ENCODE peak calls at places on chromosomes 13 and 19, in nine cellular contexts. One of them, this sample, is unnamed.

GRCh38 chr13:45511310-45512147 is 46.8 kb downstream of the COG3 start:
- DNase-seq in uterus: peak; percentile 24
- DNase-seq in PC-3: peak; percentile 77
- DNase-seq in hepatocyte: peak; percentile 80
- DNase-seq in kidney: no peak
- DNase-seq in IMR-90: peak; percentile 83
- DNase-seq in right lobe of liver: no peak
- DNase-seq in fibroblast of lung: peak; percentile 64
- DNase-seq in endodermal cell: no peak
- DNase-seq in this sample: no peak

GRCh38 chr13:109724603-109725002 is 61.8 kb downstream of the IRS2 start:
- DNase-seq in right lobe of liver: no peak
- DNase-seq in endodermal cell: no peak
- DNase-seq in fibroblast of lung: no peak
- DNase-seq in kidney: no peak
- DNase-seq in PC-3: no peak
- DNase-seq in hepatocyte: no peak
- DNase-seq in IMR-90: no peak
- DNase-seq in uterus: no peak
- DNase-seq in this sample: no peak

GRCh38 chr19:41785653-41786052 is 10.7 kb upstream of the CEACAM3 start:
- DNase-seq in hepatocyte: peak; percentile 84
- DNase-seq in fibroblast of lung: peak; percentile 64
- DNase-seq in PC-3: peak; percentile 83
- DNase-seq in uterus: no peak
- DNase-seq in IMR-90: peak; percentile 65
- DNase-seq in endodermal cell: peak; percentile 88
- DNase-seq in right lobe of liver: peak; percentile 41
- DNase-seq in kidney: no peak
- DNase-seq in this sample: peak; percentile 29

GRCh38 chr19:21322528-21322927 is 6.7 kb downstream of the ZNF708 start:
- DNase-seq in endodermal cell: no peak
- DNase-seq in IMR-90: no peak
- DNase-seq in right lobe of liver: no peak
- DNase-seq in PC-3: no peak
- DNase-seq in uterus: no peak
- DNase-seq in kidney: no peak
- DNase-seq in hepatocyte: no peak
- DNase-seq in fibroblast of lung: peak; percentile 71
- DNase-seq in this sample: peak; percentile 30

GRCh38 chr13:29457299-29457698 is 138.2 kb downstream of the SLC7A1 start:
- DNase-seq in uterus: no peak
- DNase-seq in right lobe of liver: no peak
- DNase-seq in endodermal cell: no peak
- DNase-seq in IMR-90: peak; percentile 79
- DNase-seq in PC-3: peak; percentile 85
- DNase-seq in fibroblast of lung: peak; percentile 95
- DNase-seq in hepatocyte: no peak
- DNase-seq in kidney: no peak
- DNase-seq in this sample: no peak

GRCh38 chr13:23391752-23392151 is 41.8 kb downstream of the SACS start:
- DNase-seq in kidney: no peak
- DNase-seq in endodermal cell: no peak
- DNase-seq in IMR-90: peak; percentile 64
- DNase-seq in PC-3: peak; percentile 24
- DNase-seq in right lobe of liver: no peak
- DNase-seq in uterus: no peak
- DNase-seq in fibroblast of lung: peak; percentile 68
- DNase-seq in hepatocyte: no peak
- DNase-seq in this sample: no peak

GRCh38 chr13:29648760-29649159 is 53.3 kb upstream of the SLC7A1 start:
- DNase-seq in IMR-90: no peak
- DNase-seq in uterus: no peak
- DNase-seq in kidney: no peak
- DNase-seq in fibroblast of lung: no peak
- DNase-seq in PC-3: no peak
- DNase-seq in endodermal cell: no peak
- DNase-seq in right lobe of liver: no peak
- DNase-seq in hepatocyte: no peak
- DNase-seq in this sample: no peak

GRCh38 chr19:7705387-7706187 is 3.7 kb upstream of the FCER2 start:
- DNase-seq in uterus: no peak
- DNase-seq in fibroblast of lung: no peak
- DNase-seq in IMR-90: no peak
- DNase-seq in endodermal cell: no peak
- DNase-seq in kidney: no peak
- DNase-seq in right lobe of liver: peak; percentile 55
- DNase-seq in hepatocyte: no peak
- DNase-seq in PC-3: no peak
- DNase-seq in this sample: peak; percentile 32

GRCh38 chr19:2977001-2977685 is at the start of gene TLE6:
- DNase-seq in fibroblast of lung: peak; percentile 90
- DNase-seq in PC-3: peak; percentile 91
- DNase-seq in endodermal cell: peak; percentile 99
- DNase-seq in right lobe of liver: peak; percentile 98
- DNase-seq in uterus: peak; percentile 95
- DNase-seq in hepatocyte: peak; percentile 98
- DNase-seq in IMR-90: peak; percentile 84
- DNase-seq in kidney: peak; percentile 99
- DNase-seq in this sample: peak; percentile 97

GRCh38 chr19:19405919-19406877 is 723 bp downstream of the GATAD2A start:
- DNase-seq in uterus: peak; percentile 43
- DNase-seq in fibroblast of lung: peak; percentile 54
- DNase-seq in IMR-90: peak; percentile 60
- DNase-seq in right lobe of liver: peak; percentile 69
- DNase-seq in hepatocyte: peak; percentile 75
- DNase-seq in endodermal cell: peak; percentile 78
- DNase-seq in kidney: peak; percentile 88
- DNase-seq in PC-3: peak; percentile 54
- DNase-seq in this sample: peak; percentile 58

GRCh38 chr19:6161271-6161850 is 25.9 kb downstream of the ACSBG2 start:
- DNase-seq in right lobe of liver: no peak
- DNase-seq in PC-3: peak; percentile 82
- DNase-seq in kidney: peak; percentile 76
- DNase-seq in fibroblast of lung: no peak
- DNase-seq in hepatocyte: peak; percentile 7
- DNase-seq in endodermal cell: peak; percentile 72
- DNase-seq in IMR-90: no peak
- DNase-seq in uterus: peak; percentile 58
- DNase-seq in this sample: peak; percentile 18

GRCh38 chr19:29674374-29675119 is 9.3 kb downstream of the PLEKHF1 start:
- DNase-seq in PC-3: no peak
- DNase-seq in IMR-90: no peak
- DNase-seq in fibroblast of lung: no peak
- DNase-seq in hepatocyte: no peak
- DNase-seq in uterus: no peak
- DNase-seq in endodermal cell: no peak
- DNase-seq in right lobe of liver: no peak
- DNase-seq in kidney: peak; percentile 67
- DNase-seq in this sample: no peak

GRCh38 chr19:6095760-6096159 is 14.5 kb downstream of the RFX2 start:
- DNase-seq in fibroblast of lung: no peak
- DNase-seq in hepatocyte: no peak
- DNase-seq in kidney: no peak
- DNase-seq in IMR-90: no peak
- DNase-seq in PC-3: no peak
- DNase-seq in uterus: no peak
- DNase-seq in endodermal cell: no peak
- DNase-seq in right lobe of liver: no peak
- DNase-seq in this sample: no peak

GRCh38 chr19:42288881-42289555 is 12.9 kb upstream of the PRR19 start:
- DNase-seq in kidney: peak; percentile 79
- DNase-seq in fibroblast of lung: no peak
- DNase-seq in IMR-90: no peak
- DNase-seq in endodermal cell: no peak
- DNase-seq in PC-3: no peak
- DNase-seq in uterus: no peak
- DNase-seq in hepatocyte: no peak
- DNase-seq in right lobe of liver: no peak
- DNase-seq in this sample: no peak

GRCh38 chr19:46133777-46134231 is 9.3 kb upstream of the IGFL3 start:
- DNase-seq in endodermal cell: peak; percentile 64
- DNase-seq in right lobe of liver: no peak
- DNase-seq in PC-3: no peak
- DNase-seq in IMR-90: no peak
- DNase-seq in hepatocyte: no peak
- DNase-seq in uterus: no peak
- DNase-seq in kidney: no peak
- DNase-seq in fibroblast of lung: peak; percentile 71
- DNase-seq in this sample: no peak
- H3K4me3 ChIP-seq in endodermal cell: peak overlapping the region; percentile 66
- H3K4me3 ChIP-seq in right lobe of liver: no peak overlapping the region
- H3K4me3 ChIP-seq in PC-3: no peak overlapping the region
- H3K4me3 ChIP-seq in IMR-90: no peak overlapping the region
- H3K4me3 ChIP-seq in hepatocyte: no peak overlapping the region
- H3K4me3 ChIP-seq in uterus: no peak overlapping the region
- H3K4me3 ChIP-seq in kidney: no peak overlapping the region
- H3K4me3 ChIP-seq in fibroblast of lung: no peak overlapping the region
- H3K4me3 ChIP-seq in this sample: no peak overlapping the region

DNA sequence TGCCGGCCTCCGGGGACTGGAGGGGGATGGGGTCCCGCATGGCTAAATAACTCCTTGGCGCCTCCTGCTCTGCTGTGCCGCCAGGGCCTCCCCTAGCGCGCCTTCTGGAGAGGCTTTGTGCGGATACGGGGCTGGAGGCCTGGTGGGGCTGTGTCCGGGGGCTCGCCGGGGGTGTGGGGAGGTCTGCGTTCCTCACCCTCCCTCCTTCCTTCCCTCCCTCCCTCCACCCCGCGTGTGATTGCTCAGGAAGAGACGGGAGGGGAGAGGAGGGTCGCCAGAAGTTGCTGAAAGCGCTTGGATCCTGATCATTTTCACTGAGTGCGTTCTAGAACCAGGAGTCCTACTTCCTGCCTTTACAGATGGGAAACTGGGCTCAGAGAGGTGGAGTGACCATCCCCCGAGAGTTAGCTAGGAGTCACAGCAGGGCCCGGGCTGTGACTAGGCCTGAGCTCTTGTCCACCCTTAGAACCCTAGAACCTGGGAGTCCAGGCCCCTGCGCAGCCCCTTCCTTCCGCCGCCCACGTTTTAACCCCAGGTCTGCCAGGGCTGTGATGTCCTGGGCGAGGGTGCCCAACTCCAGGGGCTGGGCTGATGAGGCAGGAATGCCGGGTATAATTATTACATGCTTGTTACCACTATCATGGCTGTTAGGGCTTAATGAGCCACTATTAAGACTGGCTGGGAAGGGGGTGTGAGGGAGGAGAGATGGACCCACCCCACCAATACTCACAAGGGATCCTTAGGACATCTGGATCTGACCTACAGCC is 782 bp upstream of the JUND start:
- DNase-seq in endodermal cell: no peak
- DNase-seq in right lobe of liver: peak; percentile 49
- DNase-seq in fibroblast of lung: no peak
- DNase-seq in IMR-90: no peak
- DNase-seq in hepatocyte: no peak
- DNase-seq in PC-3: peak; percentile 39
- DNase-seq in kidney: peak; percentile 91
- DNase-seq in uterus: no peak
- DNase-seq in this sample: no peak
- TF ChIP-seq CTCF in endodermal cell: no peak
- TF ChIP-seq CTCF in right lobe of liver: peak; percentile 23
- TF ChIP-seq CTCF in fibroblast of lung: peak; percentile 5
- TF ChIP-seq CTCF in IMR-90: peak; percentile 38
- TF ChIP-seq CTCF in hepatocyte: peak; percentile 12
- TF ChIP-seq CTCF in PC-3: no peak
- TF ChIP-seq CTCF in kidney: no peak
- TF ChIP-seq CTCF in uterus: no peak
- TF ChIP-seq CTCF in this sample: peak; percentile 42

DNA sequence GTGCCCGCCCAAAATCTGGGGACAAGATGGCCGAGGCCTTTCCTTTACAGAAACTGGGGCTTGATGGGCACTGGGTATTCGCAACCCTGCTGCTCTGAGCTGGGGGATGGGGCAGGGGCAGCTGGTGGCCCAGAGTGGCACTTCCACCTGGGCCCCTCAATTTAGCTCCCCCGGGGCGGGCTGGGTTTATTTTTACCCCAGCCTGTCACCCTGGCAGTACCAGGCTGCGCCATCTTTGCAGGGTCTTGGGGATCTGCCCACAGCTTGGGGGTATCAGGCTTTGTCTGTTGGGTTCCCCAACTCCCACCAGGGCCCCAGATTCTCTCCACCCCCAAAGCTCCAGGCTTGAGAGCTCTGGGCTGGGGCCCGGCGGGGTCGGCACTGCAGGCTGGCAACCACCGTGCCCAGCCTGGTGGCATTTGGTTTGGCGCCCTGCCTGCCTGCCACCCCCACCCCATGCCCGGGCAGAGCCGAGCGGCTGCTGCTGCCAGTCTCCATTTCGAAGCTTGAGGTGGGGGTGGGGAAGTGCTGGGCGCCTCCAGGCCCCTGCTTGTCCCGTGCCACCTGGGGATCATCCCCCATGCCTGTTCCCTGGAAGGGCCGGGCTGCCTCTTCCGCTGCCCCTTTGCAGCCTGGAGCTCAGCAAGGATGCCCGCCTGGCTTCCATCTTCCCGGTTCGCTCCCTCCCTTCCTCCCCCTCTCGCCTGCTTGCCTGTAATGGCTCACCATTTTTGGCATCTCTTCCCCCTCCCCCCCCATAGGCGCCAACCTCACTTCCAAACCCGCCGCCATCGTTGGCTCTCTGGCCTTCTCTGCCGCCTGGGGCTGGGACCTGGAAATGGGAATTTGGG is 11.4 kb downstream of the NFIX start:
- DNase-seq in right lobe of liver: no peak
- DNase-seq in fibroblast of lung: no peak
- DNase-seq in IMR-90: no peak
- DNase-seq in hepatocyte: no peak
- DNase-seq in endodermal cell: no peak
- DNase-seq in kidney: no peak
- DNase-seq in PC-3: no peak
- DNase-seq in uterus: peak; percentile 84
- DNase-seq in this sample: no peak
- H3K4me1 ChIP-seq in right lobe of liver: no peaks in the 10 kb centered on the region
- H3K4me1 ChIP-seq in fibroblast of lung: peaks cover 34% of the 10 kb centered on the region
- H3K4me1 ChIP-seq in IMR-90: peaks cover 10% of the 10 kb centered on the region
- H3K4me1 ChIP-seq in hepatocyte: peaks cover 4% of the 10 kb centered on the region
- H3K4me1 ChIP-seq in endodermal cell: no peaks in the 10 kb centered on the region
- H3K4me1 ChIP-seq in kidney: no peaks in the 10 kb centered on the region
- H3K4me1 ChIP-seq in PC-3: no peaks in the 10 kb centered on the region
- H3K4me1 ChIP-seq in uterus: peaks cover 60% of the 10 kb centered on the region
- H3K4me1 ChIP-seq in this sample: peaks cover 99% of the 10 kb centered on the region

DNA sequence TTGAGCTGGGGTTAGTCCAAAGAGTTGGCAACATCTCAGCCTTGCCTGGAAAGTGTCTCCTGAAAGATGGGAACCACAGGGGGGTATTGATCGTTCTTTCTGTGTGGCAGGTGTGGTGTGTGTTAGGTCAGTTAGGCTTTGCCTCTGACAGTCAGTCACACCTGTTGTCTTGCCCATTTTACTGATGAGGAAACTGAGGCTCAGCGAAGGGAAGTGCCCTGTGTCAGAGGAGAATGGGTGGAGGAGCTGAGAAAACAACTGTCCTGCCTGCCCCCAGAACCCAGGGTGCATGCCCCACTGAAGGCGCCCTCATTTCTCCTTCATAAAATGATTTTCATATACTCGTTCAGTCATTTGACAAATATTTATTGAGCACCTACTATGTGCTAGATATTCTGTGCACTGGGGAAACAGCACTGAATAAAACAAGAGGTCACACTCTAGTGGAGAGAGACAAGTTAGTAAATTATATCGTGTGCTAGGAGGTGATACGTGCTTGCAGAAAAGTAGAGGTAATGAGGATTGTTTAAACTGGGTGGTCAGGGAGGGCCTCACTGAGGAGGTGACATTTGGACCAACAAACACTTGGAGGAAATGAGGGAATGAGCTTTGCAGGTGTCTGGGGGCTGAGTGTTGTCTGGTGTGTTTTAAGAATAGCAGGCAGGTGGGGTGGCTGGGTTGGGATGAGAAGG is 1.6 kb downstream of the FXYD5 start:
- DNase-seq in endodermal cell: no peak
- DNase-seq in IMR-90: no peak
- DNase-seq in PC-3: no peak
- DNase-seq in fibroblast of lung: no peak
- DNase-seq in kidney: no peak
- DNase-seq in uterus: no peak
- DNase-seq in right lobe of liver: no peak
- DNase-seq in hepatocyte: no peak
- DNase-seq in this sample: no peak
- H3K4me3 ChIP-seq in endodermal cell: no peak overlapping the region
- H3K4me3 ChIP-seq in IMR-90: no peak overlapping the region
- H3K4me3 ChIP-seq in PC-3: peak overlapping the region; percentile 75
- H3K4me3 ChIP-seq in fibroblast of lung: peak overlapping the region; percentile 90
- H3K4me3 ChIP-seq in kidney: no peak overlapping the region
- H3K4me3 ChIP-seq in uterus: no peak overlapping the region
- H3K4me3 ChIP-seq in right lobe of liver: no peak overlapping the region
- H3K4me3 ChIP-seq in hepatocyte: no peak overlapping the region
- H3K4me3 ChIP-seq in this sample: no peak overlapping the region